ENCODE peak calls at places on chromosomes 2 and 18, in eight cellular contexts. W is esophagus muscularis mucosa, L is GM12878, Z is breast epithelium, G is GM23338, X is sigmoid colon, F is stomach, A is spleen. V is an unnamed sample.

GRCh38 chr2:206615417-206616089 is 26.7 kb upstream of the FAM237A start:
- DNase-seq in L (no peak), A (no peak), F (no peak), G (peak; percentile 12), Z (no peak), X (no peak), W (no peak), V (no peak)

GRCh38 chr2:46198164-46198883 is 98.9 kb upstream of the EPAS1 start:
- DNase-seq in G (no peak), W (no peak), L (no peak), F (no peak), Z (no peak), X (no peak), A (no peak), V (no peak)

GRCh38 chr2:8849322-8849721 is 11.9 kb upstream of the KIDINS220 start:
- DNase-seq in G (no peak), L (no peak), Z (no peak), W (no peak), X (no peak), A (no peak), F (no peak), V (no peak)

GRCh38 chr2:200820573-200820972 is 8.9 kb downstream of the BZW1 start:
- DNase-seq in A (no peak), L (no peak), G (no peak), F (no peak), X (no peak), W (peak; percentile 0), Z (no peak), V (no peak)

GRCh38 chr18:46481847-46482245 is 175.2 kb downstream of the LOXHD1 start:
- DNase-seq in W (no peak), A (no peak), Z (no peak), X (no peak), F (no peak), L (no peak), G (no peak), V (no peak)

GRCh38 chr2:84925724-84926376 is 20.4 kb downstream of the TMSB10 start:
- DNase-seq in A (peak; percentile 99), G (peak; percentile 99), X (peak; percentile 95), L (peak; percentile 92), F (peak; percentile 99), W (peak; percentile 99), Z (peak; percentile 95), V (peak; percentile 64)

GRCh38 chr2:61736982-61737381 is 116.9 kb downstream of the FAM161A start:
- DNase-seq in F (no peak), G (no peak), Z (no peak), A (no peak), L (no peak), X (no peak), W (no peak), V (no peak)

GRCh38 chr2:105873721-105874120 is 129.0 kb downstream of the NCK2 start:
- DNase-seq in L (peak; percentile 71), A (no peak), X (no peak), G (no peak), Z (no peak), F (no peak), W (no peak), V (no peak)

GRCh38 chr2:9703701-9704221 is 73.0 kb upstream of the YWHAQ start:
- DNase-seq in F (peak; percentile 30), W (no peak), G (no peak), X (no peak), A (no peak), L (no peak), Z (no peak), V (no peak)

GRCh38 chr2:148577845-148578492 is 66.6 kb upstream of the EPC2 start:
- DNase-seq in W (no peak), Z (no peak), X (no peak), A (no peak), G (peak; percentile 36), F (no peak), L (no peak), V (no peak)

GRCh38 chr2:152415811-152416210 is 80.8 kb downstream of the FMNL2 start:
- DNase-seq in W (peak; percentile 55), F (no peak), G (no peak), X (no peak), Z (no peak), A (no peak), L (no peak), V (no peak)

GRCh38 chr2:191247381-191248057 is 2.3 kb downstream of the MYO1B start:
- DNase-seq in X (no peak), A (no peak), W (no peak), L (no peak), F (no peak), G (peak; percentile 21), Z (no peak), V (no peak)

GRCh38 chr18:76620326-76620813 is 125.3 kb upstream of the ZNF516 start:
- DNase-seq in W (peak; percentile 94), Z (peak; percentile 64), L (peak; percentile 9), A (peak; percentile 90), F (peak; percentile 63), G (peak; percentile 86), X (peak; percentile 88), V (no peak)

GRCh38 chr2:178998539-178998938 is 51.4 kb downstream of the CCDC141 start:
- DNase-seq in L (no peak), X (no peak), Z (no peak), F (no peak), W (no peak), A (no peak), G (no peak), V (no peak)

GRCh38 chr2:168635065-168635577 is 167.3 kb upstream of the NOSTRIN start:
- DNase-seq in F (peak; percentile 45), X (peak; percentile 93), Z (no peak), W (no peak), A (no peak), L (no peak), G (peak; percentile 27), V (no peak)

GRCh38 chr2:105915005-105915558 is 170.4 kb downstream of the NCK2 start:
- DNase-seq in A (no peak), Z (no peak), X (no peak), L (peak; percentile 41), G (no peak), F (no peak), W (no peak), V (no peak)

GRCh38 chr2:171598713-171599319 is 76.5 kb downstream of the CYBRD1 start:
- DNase-seq in Z (no peak), F (peak; percentile 31), X (no peak), G (peak; percentile 86), L (peak; percentile 24), W (peak; percentile 34), A (no peak), V (peak; percentile 55)

GRCh38 chr2:127193948-127194267 is 26.2 kb downstream of the CYP27C1 start:
- DNase-seq in F (no peak), G (peak; percentile 59), L (no peak), Z (no peak), W (peak; percentile 24), X (no peak), A (no peak), V (no peak)

GRCh38 chr18:22789600-22789999 is 143.5 kb upstream of the RBBP8 start:
- DNase-seq in L (no peak), X (no peak), F (no peak), Z (no peak), G (no peak), A (no peak), W (no peak), V (no peak)

GRCh38 chr2:109645412-109646184 is 31.4 kb downstream of the SOWAHC start:
- DNase-seq in W (no peak), A (no peak), F (no peak), G (peak; percentile 25), Z (no peak), X (no peak), L (no peak), V (no peak)

GRCh38 chr18:49697757-49698595 is 115.4 kb downstream of the ACAA2 start:
- DNase-seq in G (peak; percentile 32), Z (no peak), L (no peak), A (no peak), W (no peak), X (no peak), F (no peak), V (no peak)

GRCh38 chr2:38515155-38516074 is 87.3 kb downstream of the HNRNPLL start:
- DNase-seq in A (no peak), F (peak; percentile 36), X (peak; percentile 94), Z (peak; percentile 78), G (no peak), L (no peak), W (no peak), V (no peak)

GRCh38 chr2:26614205-26615128 is 26.7 kb downstream of the CIB4 start:
- DNase-seq in L (no peak), W (no peak), X (peak; percentile 64), G (no peak), A (peak; percentile 59), Z (no peak), F (peak; percentile 11), V (no peak)

GRCh38 chr2:64784168-64785061 is 130.7 kb upstream of the SERTAD2 start:
- DNase-seq in F (peak; percentile 65), L (no peak), Z (no peak), X (no peak), A (peak; percentile 68), W (no peak), G (no peak), V (no peak)

GRCh38 chr2:64779117-64779690 is 125.5 kb upstream of the SERTAD2 start:
- DNase-seq in G (no peak), A (no peak), F (no peak), X (no peak), L (no peak), Z (no peak), W (no peak), V (no peak)

GRCh38 chr2:64777841-64778240 is 124.1 kb upstream of the SERTAD2 start:
- DNase-seq in F (no peak), A (no peak), Z (no peak), G (no peak), X (no peak), L (no peak), W (no peak), V (no peak)

GRCh38 chr2:64781991-64782390 is 128.3 kb upstream of the SERTAD2 start:
- DNase-seq in F (no peak), W (no peak), A (no peak), X (no peak), G (no peak), Z (no peak), L (no peak), V (no peak)

GRCh38 chr2:64780041-64780440 is 126.3 kb upstream of the SERTAD2 start:
- DNase-seq in W (no peak), F (no peak), L (no peak), Z (no peak), G (no peak), A (no peak), X (no peak), V (no peak)
- TF ChIP-seq POLR2AphosphoS5 in W (no peak), F (no peak), L (no peak), Z (no peak), G (no peak), A (no peak), X (no peak), V (no peak)

GRCh38 chr2:69380072-69380917 is 6.7 kb downstream of the GFPT1 start:
- DNase-seq in L (no peak), Z (no peak), X (no peak), A (no peak), G (no peak), F (no peak), W (no peak), V (no peak)
- H3K27ac ChIP-seq in L (no peak overlapping the region), Z (no peak overlapping the region), X (no peak overlapping the region), A (no peak overlapping the region), G (no peak overlapping the region), F (no peak overlapping the region), W (no peak overlapping the region), V (no peak overlapping the region)

GRCh38 chr2:160294339-160294803 is 94.3 kb upstream of the ITGB6 start:
- DNase-seq in G (no peak), F (no peak), Z (no peak), L (no peak), W (no peak), X (peak; percentile 83), A (no peak), V (no peak)
- TF ChIP-seq POLR2AphosphoS5 in G (no peak), F (no peak), Z (peak; percentile 14), L (no peak), W (peak; percentile 62), X (no peak), A (peak; percentile 63), V (no peak)

GRCh38 chr2:98483257-98483861 is 38.7 kb downstream of the INPP4A start:
- DNase-seq in F (no peak), G (no peak), X (peak; percentile 36), L (peak; percentile 88), Z (no peak), W (no peak), A (peak; percentile 71), V (no peak)
- H3K27ac ChIP-seq in F (no peak overlapping the region), G (no peak overlapping the region), X (no peak overlapping the region), L (peak overlapping the region; percentile 89), Z (no peak overlapping the region), W (no peak overlapping the region), A (peak overlapping the region; percentile 71), V (no peak overlapping the region)